ENCODE peak calls at places on chromosomes 3 and 15, in five cellular contexts. One of them, this sample, is unnamed.

GRCh38 chr15:100542290-100542689 is 13.5 kb upstream of the CERS3 start:
- DNase-seq in NCI-H1436: no peak
- DNase-seq in IMR-90: no peak
- DNase-seq in stimulated activated CD4-positive, alpha-beta T cell treated with anti-CD3 and anti-CD28 coated beads, Interleukin-12 subunit alpha, Interleukin-12 subunit beta, amount 100 ng/mL, for 48 hours: no peak
- DNase-seq in fibroblast of mammary gland: no peak
- DNase-seq in this sample: no peak

GRCh38 chr3:100210777-100211145 is 50.0 kb upstream of the TBC1D23 start:
- DNase-seq in NCI-H1436: no peak
- DNase-seq in IMR-90: peak; percentile 95
- DNase-seq in stimulated activated CD4-positive, alpha-beta T cell treated with anti-CD3 and anti-CD28 coated beads, Interleukin-12 subunit alpha, Interleukin-12 subunit beta, amount 100 ng/mL, for 48 hours: no peak
- DNase-seq in fibroblast of mammary gland: peak; percentile 85
- DNase-seq in this sample: peak; percentile 99

GRCh38 chr3:31321620-31322019 is 211.1 kb upstream of the STT3B start:
- DNase-seq in NCI-H1436: no peak
- DNase-seq in IMR-90: no peak
- DNase-seq in stimulated activated CD4-positive, alpha-beta T cell treated with anti-CD3 and anti-CD28 coated beads, Interleukin-12 subunit alpha, Interleukin-12 subunit beta, amount 100 ng/mL, for 48 hours: no peak
- DNase-seq in fibroblast of mammary gland: no peak
- DNase-seq in this sample: no peak

GRCh38 chr15:44489464-44489863 is 47.5 kb upstream of the EIF3J start:
- DNase-seq in NCI-H1436: no peak
- DNase-seq in IMR-90: peak; percentile 94
- DNase-seq in stimulated activated CD4-positive, alpha-beta T cell treated with anti-CD3 and anti-CD28 coated beads, Interleukin-12 subunit alpha, Interleukin-12 subunit beta, amount 100 ng/mL, for 48 hours: no peak
- DNase-seq in fibroblast of mammary gland: peak; percentile 91
- DNase-seq in this sample: peak; percentile 77

GRCh38 chr3:45571969-45572368 is 22.6 kb upstream of the LIMD1 start:
- DNase-seq in NCI-H1436: no peak
- DNase-seq in IMR-90: no peak
- DNase-seq in stimulated activated CD4-positive, alpha-beta T cell treated with anti-CD3 and anti-CD28 coated beads, Interleukin-12 subunit alpha, Interleukin-12 subunit beta, amount 100 ng/mL, for 48 hours: no peak
- DNase-seq in fibroblast of mammary gland: no peak
- DNase-seq in this sample: no peak

GRCh38 chr15:67884009-67884408 is 44.2 kb upstream of the RNU6-1 start:
- DNase-seq in NCI-H1436: no peak
- DNase-seq in IMR-90: no peak
- DNase-seq in stimulated activated CD4-positive, alpha-beta T cell treated with anti-CD3 and anti-CD28 coated beads, Interleukin-12 subunit alpha, Interleukin-12 subunit beta, amount 100 ng/mL, for 48 hours: no peak
- DNase-seq in fibroblast of mammary gland: no peak
- DNase-seq in this sample: no peak

GRCh38 chr3:100032262-100032661 is 82.0 kb downstream of the FILIP1L start:
- DNase-seq in NCI-H1436: no peak
- DNase-seq in IMR-90: peak; percentile 90
- DNase-seq in stimulated activated CD4-positive, alpha-beta T cell treated with anti-CD3 and anti-CD28 coated beads, Interleukin-12 subunit alpha, Interleukin-12 subunit beta, amount 100 ng/mL, for 48 hours: no peak
- DNase-seq in fibroblast of mammary gland: peak; percentile 72
- DNase-seq in this sample: peak; percentile 85

GRCh38 chr3:59817511-59817910 is 767.7 kb upstream of the CFAP20DC start:
- DNase-seq in NCI-H1436: no peak
- DNase-seq in IMR-90: no peak
- DNase-seq in stimulated activated CD4-positive, alpha-beta T cell treated with anti-CD3 and anti-CD28 coated beads, Interleukin-12 subunit alpha, Interleukin-12 subunit beta, amount 100 ng/mL, for 48 hours: no peak
- DNase-seq in fibroblast of mammary gland: no peak
- DNase-seq in this sample: peak; percentile 13

This sample was measured in mesenchymal stem cell.